ENCODE peak calls at places on chromosome 16, in eight cellular contexts. E is stimulated activated CD4-positive, alpha-beta T cell treated with anti-CD3 and anti-CD28 coated beads, Interleukin-2, amount 100 ng/mL, for 48 hours; X is cardiac fibroblast; Z is HCT116; U is HCEC 1CT; Q is astrocyte of the cerebellum; L is skeletal muscle cell; P is A549. B is an unnamed sample.

GRCh38 chr16:78735337-78735736 is 635.9 kb downstream of the WWOX start:
- DNase-seq in P (no peak), Z (no peak), E (no peak), U (no peak), Q (no peak), X (no peak), L (no peak), B (no peak)

GRCh38 chr16:7967986-7968509 is 622.3 kb downstream of the TMEM114 start:
- DNase-seq in X (no peak), E (no peak), Q (no peak), U (no peak), Z (no peak), P (no peak), L (no peak), B (no peak)

GRCh38 chr16:2854700-2855309 is 3.2 kb downstream of the PRSS22 start:
- DNase-seq in X (no peak), E (no peak), Z (no peak), Q (no peak), P (no peak), L (no peak), U (no peak), B (no peak)

GRCh38 chr16:3949287-3949686 is 68.8 kb upstream of the CREBBP start:
- DNase-seq in P (no peak), X (peak), U (no peak), E (no peak), Z (no peak), L (no peak), Q (no peak), B (no peak)

GRCh38 chr16:55842369-55843104 is 9.6 kb upstream of the CES1 start:
- DNase-seq in U (peak), Z (peak), E (peak), Q (peak), L (no peak), X (peak), P (peak), B (no peak)

GRCh38 chr16:50466170-50466569 is 82.0 kb upstream of the NKD1 start:
- DNase-seq in X (no peak), U (no peak), E (no peak), L (no peak), Q (no peak), P (no peak), Z (no peak), B (no peak)

GRCh38 chr16:46638947-46639925 is 18.1 kb upstream of the SHCBP1 start:
- DNase-seq in U (peak), P (no peak), Z (no peak), Q (no peak), X (no peak), E (no peak), L (peak), B (no peak)

GRCh38 chr16:81570189-81570846 is 125.7 kb downstream of the CMIP start:
- DNase-seq in U (no peak), Z (no peak), Q (no peak), E (no peak), X (no peak), L (no peak), P (no peak), B (no peak)

GRCh38 chr16:3467920-3468319 is 24.4 kb downstream of the NAA60 start:
- DNase-seq in Q (no peak), P (no peak), L (peak), X (no peak), E (no peak), U (no peak), Z (no peak), B (no peak)

GRCh38 chr16:21247376-21247775 is 13.9 kb downstream of the ANKS4B start:
- DNase-seq in X (no peak), U (no peak), Q (no peak), E (no peak), Z (no peak), P (no peak), L (no peak), B (no peak)

GRCh38 chr16:62967606-62968005 is 931.4 kb upstream of the CDH8 start:
- DNase-seq in Q (no peak), E (no peak), P (no peak), U (no peak), L (no peak), X (no peak), Z (no peak), B (no peak)

GRCh38 chr16:4860727-4861342 is 13.6 kb downstream of the UBN1 start:
- DNase-seq in L (no peak), Z (no peak), Q (no peak), P (no peak), E (no peak), X (no peak), U (no peak), B (no peak)

GRCh38 chr16:29824589-29825144 is 4.4 kb downstream of the MVP start:
- DNase-seq in Z (no peak), P (peak), E (no peak), Q (peak), X (peak), U (peak), L (no peak), B (no peak)

GRCh38 chr16:57472665-57473060 is 10.2 kb downstream of the POLR2C start:
- DNase-seq in E (no peak), Z (no peak), X (no peak), U (no peak), Q (no peak), P (peak), L (no peak), B (no peak)

GRCh38 chr16:20901068-20901440 is 483 bp downstream of the LYRM1 start:
- DNase-seq in U (no peak), Q (no peak), P (no peak), L (no peak), X (no peak), E (no peak), Z (no peak), B (no peak)

GRCh38 chr16:14354561-14355351 is 275.3 kb downstream of the PARN start:
- DNase-seq in E (peak), X (no peak), L (no peak), P (peak), U (no peak), Q (no peak), Z (no peak), B (no peak)

GRCh38 chr16:27441998-27442397 is 40.0 kb downstream of the IL21R start:
- DNase-seq in P (no peak), Q (no peak), E (no peak), X (no peak), L (no peak), Z (no peak), U (no peak), B (no peak)

GRCh38 chr16:5479925-5480324 is 382.3 kb upstream of the EEF2KMT start:
- DNase-seq in X (no peak), P (no peak), Z (no peak), L (no peak), Q (no peak), U (no peak), E (no peak), B (no peak)

GRCh38 chr16:57380671-57381462 is 8.6 kb downstream of the CX3CL1 start:
- DNase-seq in U (no peak), Q (no peak), Z (no peak), P (peak), X (peak), L (no peak), E (no peak), B (no peak)

GRCh38 chr16:77409311-77409710 is 25.5 kb downstream of the ADAMTS18 start:
- DNase-seq in X (no peak), L (no peak), Z (no peak), P (no peak), Q (no peak), U (no peak), E (no peak), B (no peak)

B was measured in lower lobe of right lung.